ENCODE peak calls at places on chromosomes 1 and 21, in eight cellular contexts. C is hepatocyte; Y is Peyer's patch; P is CD4-positive, alpha-beta T cell; X is transverse colon; K is kidney; B is ovary; N is colonic mucosa. U is an unnamed sample. For H3K9me3, the result is how much of the 10 kb centered on the place peaks cover.

GRCh38 chr1:20216574-20216973 is 30.3 kb upstream of the PLA2G2C start:
- DNase-seq in C (peak), Y (no peak), P (no peak), X (peak), K (no peak), B (no peak), N (peak), U (no peak)

GRCh38 chr1:11487196-11487751 is 8.3 kb downstream of the DISP3 start:
- DNase-seq in C (no peak), Y (no peak), P (no peak), X (no peak), K (no peak), B (no peak), N (no peak), U (no peak)

GRCh38 chr1:88549536-88549935 is 134.5 kb upstream of the PKN2 start:
- DNase-seq in C (peak), Y (no peak), P (no peak), X (no peak), K (no peak), B (no peak), N (no peak), U (no peak)

GRCh38 chr1:26740958-26741357 is 45.1 kb downstream of the ARID1A start:
- DNase-seq in C (peak), Y (no peak), P (no peak), X (no peak), K (no peak), B (no peak), N (no peak), U (no peak)

GRCh38 chr1:29532285-29532684 is 296.0 kb downstream of the PTPRU start:
- DNase-seq in C (no peak), Y (peak), P (no peak), X (no peak), K (no peak), B (no peak), N (no peak), U (no peak)

GRCh38 chr1:47710075-47711071 is 272.5 kb downstream of the FOXD2 start:
- DNase-seq in C (peak), Y (peak), P (peak), X (peak), K (peak), B (peak), N (peak), U (peak)

GRCh38 chr1:71796044-71796443 is 486.3 kb downstream of the NEGR1 start:
- DNase-seq in C (peak), Y (no peak), P (no peak), X (no peak), K (no peak), B (no peak), N (no peak), U (no peak)

GRCh38 chr1:152479792-152480595 is 30.6 kb upstream of the LCE5A start:
- DNase-seq in C (no peak), Y (peak), P (peak), X (peak), K (no peak), B (no peak), N (peak), U (peak)

GRCh38 chr1:153963850-153964331 is 554 bp upstream of the SLC39A1 start:
- DNase-seq in C (peak), Y (peak), P (no peak), X (peak), K (peak), B (peak), N (peak), U (peak)

GRCh38 chr21:43866659-43867331 is 1.8 kb downstream of the AGPAT3 start:
- DNase-seq in C (peak), Y (peak), P (peak), X (peak), K (no peak), B (peak), N (peak), U (no peak)

GRCh38 chr1:187032982-187033705 is 204.4 kb downstream of the PLA2G4A start:
- DNase-seq in C (no peak), Y (no peak), P (no peak), X (no peak), K (no peak), B (no peak), N (no peak), U (no peak)

GRCh38 chr1:49465486-49466185 is 558.1 kb downstream of the AGBL4 start:
- DNase-seq in C (no peak), Y (no peak), P (no peak), X (no peak), K (no peak), B (no peak), N (no peak), U (no peak)

GRCh38 chr1:161001068-161001467 is 19.9 kb downstream of the F11R start:
- DNase-seq in C (no peak), Y (no peak), P (no peak), X (no peak), K (no peak), B (no peak), N (no peak), U (no peak)
- H3K27ac ChIP-seq in C (no peak), Y (no peak), P (no peak), X (no peak), K (no peak), B (no peak), N (no peak), U (peak)

GRCh38 chr1:246722720-246723119 is 1.5 kb upstream of the SCCPDH start:
- DNase-seq in C (no peak), Y (no peak), P (no peak), X (no peak), K (no peak), B (no peak), N (no peak), U (no peak)

GRCh38 chr1:246725191-246725590 is 982 bp downstream of the SCCPDH start:
- DNase-seq in C (no peak), Y (no peak), P (no peak), X (no peak), K (no peak), B (no peak), N (no peak), U (no peak)

GRCh38 chr1:246726255-246726679 is 2.1 kb downstream of the SCCPDH start:
- DNase-seq in C (no peak), Y (no peak), P (no peak), X (no peak), K (no peak), B (no peak), N (no peak), U (no peak)

GRCh38 chr1:246724001-246724724 is at the start of gene SCCPDH:
- DNase-seq in C (peak), Y (peak), P (peak), X (peak), K (peak), B (peak), N (peak), U (peak)

DNA sequence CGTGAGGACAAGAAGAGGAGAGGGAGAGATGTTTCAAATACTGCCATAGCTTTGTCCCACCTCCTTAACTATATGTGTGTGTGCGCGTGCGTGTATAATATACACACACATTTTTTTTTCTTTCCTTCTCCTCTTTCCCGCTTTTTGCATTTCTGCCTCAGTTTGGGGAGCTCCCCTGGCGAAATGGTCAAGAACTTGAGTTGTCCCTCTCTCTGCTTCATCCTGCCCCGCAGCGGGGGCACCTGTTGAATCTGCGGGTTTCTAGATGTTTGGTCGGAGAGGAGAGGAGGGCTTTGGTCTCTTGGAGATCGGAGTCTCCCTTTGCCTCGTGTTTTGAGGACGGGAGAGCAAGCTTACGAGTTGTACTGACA is 501 bp downstream of the SCCPDH start:
- DNase-seq in C (peak), Y (no peak), P (no peak), X (no peak), K (no peak), B (no peak), N (peak), U (no peak)
- H3K9me3 ChIP-seq in C (under half), Y (under half), P (under half), X (under half), K (under half), B (under half), N (under half), U (under half)

GRCh38 chr1:15425521-15425920 is 12.7 kb upstream of the CTRC start:
- DNase-seq in C (no peak), Y (peak), P (no peak), X (no peak), K (no peak), B (no peak), N (no peak), U (no peak)

GRCh38 chr1:15427280-15427666 is 11.0 kb upstream of the CTRC start:
- DNase-seq in C (no peak), Y (no peak), P (no peak), X (no peak), K (no peak), B (peak), N (no peak), U (no peak)

GRCh38 chr1:15425961-15426360 is 12.3 kb upstream of the CTRC start:
- DNase-seq in C (no peak), Y (no peak), P (no peak), X (no peak), K (no peak), B (no peak), N (no peak), U (no peak)

GRCh38 chr1:15424981-15425380 is 13.3 kb upstream of the CTRC start:
- DNase-seq in C (no peak), Y (no peak), P (no peak), X (no peak), K (no peak), B (no peak), N (no peak), U (no peak)

GRCh38 chr1:15426492-15427279 is 11.6 kb upstream of the CTRC start:
- DNase-seq in C (peak), Y (peak), P (no peak), X (peak), K (no peak), B (peak), N (peak), U (no peak)
- TF ChIP-seq CTCF in C (no peak), Y (no peak), P (no peak), X (peak), K (no peak), B (peak), N (peak), U (peak)

DNA sequence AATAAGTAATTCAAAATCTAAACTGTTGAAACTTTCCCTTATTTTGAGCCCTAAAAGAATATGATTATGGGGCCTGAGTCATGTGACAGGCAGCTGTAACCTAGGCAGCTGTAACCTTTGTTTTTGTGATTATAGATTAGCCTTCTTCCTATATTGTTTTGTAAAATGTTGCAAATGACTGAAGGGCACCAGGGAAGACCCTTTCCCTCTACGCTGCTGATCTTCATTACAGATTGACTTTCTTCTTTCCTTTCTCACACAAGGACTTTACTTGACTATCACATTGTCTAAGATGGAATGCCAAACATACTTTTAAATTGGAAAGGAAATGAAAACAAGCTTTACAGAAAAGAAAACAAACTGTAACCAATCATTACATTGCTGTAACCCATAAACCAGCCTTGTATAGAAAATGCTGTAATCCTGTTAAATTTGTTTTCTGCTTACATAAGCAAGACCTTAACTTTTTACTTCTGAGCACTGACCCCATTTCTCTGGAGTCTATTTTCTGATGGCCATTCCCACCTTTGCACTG is 242.2 kb downstream of the RGS7 start:
- DNase-seq in C (no peak), Y (no peak), P (no peak), X (no peak), K (no peak), B (no peak), N (no peak), U (no peak)
- H3K27ac ChIP-seq in C (no peak), Y (no peak), P (no peak), X (no peak), K (no peak), B (no peak), N (no peak), U (no peak)

U was measured in lower lobe of right lung.